ENCODE peak calls at places on chromosomes 4 and X, in six cellular contexts. J, X, Z, L, O and V are unnamed samples.

GRCh38 chr4:957581-958313 is 15.6 kb downstream of the DGKQ start:
- ATAC-seq in J (no peak), Z (no peak), L (no peak), X (no peak), O (no peak), V (no peak)

GRCh38 chr4:148057425-148058020 is 325.6 kb downstream of the ARHGAP10 start:
- ATAC-seq in Z (no peak), X (no peak), O (no peak), L (no peak), J (no peak), V (no peak)

GRCh38 chr4:8581094-8581861 is 1.1 kb downstream of the GPR78 start:
- ATAC-seq in O (no peak), L (peak), X (no peak), Z (no peak), J (no peak), V (no peak)

GRCh38 chrX:48533165-48533564 is 6.3 kb upstream of the TBC1D25 start:
- ATAC-seq in Z (no peak), O (no peak), X (no peak), J (no peak), L (no peak), V (no peak)

GRCh38 chr4:59598233-59598618 is 1601.9 kb upstream of the ADGRL3 start:
- ATAC-seq in X (peak), J (no peak), L (no peak), O (peak), Z (no peak), V (no peak)

GRCh38 chrX:418927-419729 is 32.4 kb upstream of the PPP2R3B start:
- ATAC-seq in J (no peak), O (no peak), X (no peak), Z (no peak), L (no peak), V (no peak)

GRCh38 chrX:16807976-16808542 is 21.8 kb downstream of the TXLNG start:
- ATAC-seq in O (peak), J (peak), X (peak), Z (peak), L (peak), V (peak)

GRCh38 chr4:99868126-99868596 is 26.1 kb downstream of the LAMTOR3 start:
- ATAC-seq in O (no peak), J (no peak), L (no peak), X (no peak), Z (no peak), V (peak)

GRCh38 chrX:44183329-44183728 is 160.1 kb downstream of the EFHC2 start:
- ATAC-seq in J (no peak), L (no peak), Z (peak), O (peak), X (no peak), V (no peak)

GRCh38 chrX:118423558-118423957 is 72.1 kb upstream of the DOCK11 start:
- ATAC-seq in Z (no peak), L (no peak), X (no peak), J (no peak), O (no peak), V (no peak)

GRCh38 chr4:74942918-74943253 is 10.0 kb downstream of the PARM1 start:
- ATAC-seq in Z (no peak), J (no peak), X (no peak), O (peak), L (no peak), V (no peak)

GRCh38 chrX:3638280-3638873 is 75.1 kb downstream of the PRKX start:
- ATAC-seq in X (no peak), O (peak), J (peak), Z (peak), L (no peak), V (no peak)

GRCh38 chrX:10199212-10199611 is 42.4 kb downstream of the CLCN4 start:
- ATAC-seq in X (peak), Z (peak), L (peak), O (peak), J (no peak), V (peak)

GRCh38 chrX:129786210-129786651 is 6.5 kb downstream of the SASH3 start:
- ATAC-seq in O (no peak), X (no peak), L (peak), J (no peak), Z (peak), V (no peak)

GRCh38 chrX:42399632-42400024 is 378.3 kb downstream of the PPP1R2C start:
- ATAC-seq in Z (no peak), O (no peak), X (no peak), L (no peak), J (no peak), V (no peak)

GRCh38 chr4:20847124-20847747 is 147.0 kb downstream of the PACRGL start:
- ATAC-seq in L (no peak), J (no peak), O (no peak), X (no peak), Z (no peak), V (no peak)

GRCh38 chr4:85717366-85717765 is 242.4 kb downstream of the ARHGAP24 start:
- ATAC-seq in X (no peak), O (no peak), L (no peak), J (no peak), Z (no peak), V (no peak)

GRCh38 chr4:152037435-152037834 is 276.6 kb upstream of the GATB start:
- ATAC-seq in Z (no peak), J (no peak), O (no peak), L (no peak), X (no peak), V (no peak)

GRCh38 chr4:66574145-66574978 is 904.1 kb upstream of the EPHA5 start:
- ATAC-seq in X (no peak), Z (peak), L (no peak), J (no peak), O (no peak), V (no peak)

GRCh38 chr4:118740869-118741268 is 55.7 kb downstream of the METTL14 start:
- ATAC-seq in X (no peak), J (no peak), O (no peak), L (no peak), Z (no peak), V (no peak)

GRCh38 chr4:118741456-118741855 is 56.3 kb downstream of the METTL14 start:
- ATAC-seq in Z (no peak), J (peak), L (no peak), O (no peak), X (no peak), V (peak)

GRCh38 chr4:118743867-118744266 is 58.7 kb downstream of the METTL14 start:
- ATAC-seq in O (no peak), X (no peak), Z (no peak), J (no peak), L (no peak), V (no peak)

GRCh38 chr4:118738999-118739690 is 54.0 kb downstream of the METTL14 start:
- ATAC-seq in X (no peak), O (no peak), J (no peak), L (no peak), Z (no peak), V (no peak)

DNA sequence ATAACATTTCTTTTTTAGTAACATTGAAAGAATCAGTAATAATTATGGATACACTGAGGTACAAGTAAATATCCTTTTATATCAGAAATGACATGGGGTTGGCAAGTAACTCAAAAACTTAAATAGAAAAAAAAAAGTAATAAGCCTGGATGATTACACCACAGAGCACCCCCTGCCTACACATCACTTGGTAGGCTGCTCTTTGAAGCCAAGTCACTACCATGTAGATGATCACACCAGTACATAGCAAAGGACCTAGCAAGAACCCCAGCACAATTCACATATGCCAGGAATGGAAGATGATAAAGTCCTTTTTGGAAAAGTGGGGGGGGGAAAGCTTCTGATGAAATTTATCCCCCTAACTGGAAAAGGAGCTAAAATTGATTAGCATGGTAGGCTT is 56.9 kb downstream of the METTL14 start:
- ATAC-seq in X (no peak), J (no peak), L (no peak), O (no peak), Z (no peak), V (no peak)
- H3K27ac ChIP-seq in X (no peak), J (no peak), L (no peak), O (no peak), Z (no peak), V (peak)

DNA sequence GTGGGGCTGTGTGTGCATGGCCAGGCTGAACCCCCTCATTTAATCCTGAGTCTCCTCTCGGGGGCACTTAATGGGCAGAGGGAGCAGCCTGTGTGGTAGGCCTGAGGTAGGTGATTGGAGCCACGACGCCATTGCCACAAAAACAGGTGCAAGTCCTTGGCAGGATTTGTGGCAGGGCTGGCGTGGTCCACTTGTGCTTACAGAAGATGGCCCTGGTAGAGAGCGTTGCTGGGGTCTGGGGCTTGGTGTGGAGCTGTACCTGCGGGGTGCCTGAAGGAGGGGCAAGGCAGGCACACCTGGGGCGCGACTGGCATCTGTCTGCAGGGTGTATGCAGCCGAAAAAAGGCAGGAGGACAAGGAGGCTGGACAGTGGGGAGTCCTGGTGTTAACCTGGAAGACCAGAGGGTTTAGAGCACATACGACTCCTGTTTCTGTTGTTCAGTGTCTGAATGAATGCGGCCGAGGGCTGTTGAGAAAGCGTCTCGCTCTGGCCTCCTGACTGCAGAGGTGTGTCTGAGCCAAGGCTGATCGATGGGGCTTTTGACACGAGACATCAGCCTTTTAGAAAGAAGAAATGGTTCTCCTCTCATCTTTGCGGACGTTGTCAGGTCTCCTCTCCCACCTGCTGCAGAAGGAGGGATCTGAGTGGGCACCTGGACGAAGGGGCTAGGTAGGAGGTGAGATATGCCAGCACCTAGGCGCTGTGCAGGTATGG is 52.0 kb downstream of the TBC1D14 start:
- ATAC-seq in O (no peak), Z (peak), J (no peak), X (no peak), L (no peak), V (no peak)
- H3K27ac ChIP-seq in O (no peak), Z (no peak), J (no peak), X (no peak), L (no peak), V (no peak)

GRCh38 chr4:159240690-159241089 is 137.8 kb downstream of the RAPGEF2 start:
- ATAC-seq in O (peak), Z (no peak), J (no peak), X (no peak), L (peak), V (peak)
- H3K27ac ChIP-seq in O (peak), Z (no peak), J (no peak), X (no peak), L (peak), V (peak)

GRCh38 chr4:96293806-96294205 is 453.9 kb downstream of the PDHA2 start:
- ATAC-seq in Z (no peak), L (no peak), O (no peak), J (no peak), X (no peak), V (no peak)

GRCh38 chr4:96295143-96295763 is 455.4 kb downstream of the PDHA2 start:
- ATAC-seq in X (no peak), J (no peak), L (no peak), Z (no peak), O (no peak), V (no peak)
- H3K27ac ChIP-seq in X (no peak), J (no peak), L (no peak), Z (no peak), O (no peak), V (no peak)

DNA sequence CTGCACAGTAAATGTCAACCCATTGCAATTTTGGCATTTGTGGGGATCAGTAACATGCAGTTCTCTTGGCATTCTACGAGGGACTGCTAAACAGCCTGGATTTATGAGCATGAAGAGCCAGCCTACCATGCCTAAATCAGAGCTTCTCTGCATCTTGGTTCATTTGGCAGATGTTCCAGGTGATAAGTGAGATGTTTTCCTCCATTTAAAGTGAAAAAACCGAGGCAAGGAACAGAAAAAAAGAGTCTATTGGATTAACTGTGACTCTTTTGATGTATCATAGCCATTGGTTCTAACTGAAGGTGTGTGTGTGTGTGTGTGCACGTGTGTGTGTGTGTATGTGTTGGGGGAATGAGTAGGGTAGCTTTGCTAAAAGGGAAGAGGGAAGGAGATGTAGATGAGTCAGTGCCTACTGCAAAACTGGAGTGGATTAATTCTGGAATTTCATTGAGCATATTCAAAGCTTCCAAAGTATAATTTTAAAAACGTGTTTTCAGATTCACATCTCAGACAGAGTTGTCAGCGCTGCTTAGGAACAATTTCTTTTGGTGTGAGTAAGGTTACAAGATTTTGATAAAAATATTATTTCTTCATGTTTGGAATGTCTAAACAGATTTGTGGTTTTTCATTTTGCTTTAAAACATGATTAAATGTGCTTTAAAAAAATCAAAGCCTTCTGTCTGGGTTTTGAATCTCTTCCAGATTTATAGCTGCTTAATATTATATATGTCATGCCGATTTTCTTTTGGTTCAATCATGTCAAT is 123.3 kb upstream of the LNX1 start:
- ATAC-seq in X (no peak), O (no peak), L (no peak), J (no peak), Z (no peak), V (no peak)
- H3K27ac ChIP-seq in X (no peak), O (no peak), L (no peak), J (no peak), Z (no peak), V (no peak)